ENCODE peak calls at places on chromosomes 11 and 22, in nine cellular contexts. S is small intestine, R is dorsolateral prefrontal cortex, B is choroid plexus epithelial cell, C is ovary, U is kidney, O is heart right ventricle, D is mucosa of descending colon, Z is astrocyte of the cerebellum. I is an unnamed sample.
A peak's percentile ranks its signal among the peaks of the same experiment; 100 is the strongest.

GRCh38 chr22:47034076-47034808 is 271.8 kb downstream of the TBC1D22A start:
- DNase-seq in S (no peak), R (no peak), B (no peak), C (peak; percentile 6), U (peak; percentile 46), O (no peak), D (no peak), Z (no peak), I (no peak)

GRCh38 chr11:92735039-92735438 is 234.4 kb upstream of the MTNR1B start:
- DNase-seq in S (no peak), R (no peak), B (peak; percentile 5), C (no peak), U (no peak), O (no peak), D (no peak), Z (no peak), I (no peak)

GRCh38 chr11:105923814-105924213 is 98.2 kb downstream of the MSANTD4 start:
- DNase-seq in S (no peak), R (no peak), B (peak; percentile 70), C (no peak), U (no peak), O (no peak), D (no peak), Z (peak; percentile 77), I (no peak)

GRCh38 chr22:36334838-36335603 is 52.7 kb downstream of the MYH9 start:
- DNase-seq in S (no peak), R (peak; percentile 80), B (peak; percentile 75), C (no peak), U (no peak), O (no peak), D (no peak), Z (no peak), I (no peak)

GRCh38 chr22:20102203-20102780 is 13.6 kb upstream of the RANBP1 start:
- DNase-seq in S (no peak), R (no peak), B (no peak), C (peak; percentile 4), U (peak; percentile 28), O (no peak), D (no peak), Z (no peak), I (no peak)

GRCh38 chr22:38176170-38176741 is 5.4 kb downstream of the PLA2G6 start:
- DNase-seq in S (no peak), R (no peak), B (peak; percentile 92), C (peak; percentile 59), U (peak; percentile 92), O (peak; percentile 88), D (peak; percentile 55), Z (peak; percentile 64), I (no peak)

GRCh38 chr11:126476977-126477376 is 121.5 kb downstream of the ST3GAL4 start:
- DNase-seq in S (no peak), R (no peak), B (no peak), C (no peak), U (no peak), O (no peak), D (no peak), Z (no peak), I (no peak)

GRCh38 chr11:95536049-95536448 is 253.5 kb downstream of the FAM76B start:
- DNase-seq in S (no peak), R (no peak), B (no peak), C (no peak), U (no peak), O (no peak), D (no peak), Z (peak; percentile 43), I (no peak)

GRCh38 chr22:32583921-32584335 is 109.3 kb downstream of the FBXO7 start:
- DNase-seq in S (peak; percentile 6), R (no peak), B (peak; percentile 68), C (no peak), U (no peak), O (no peak), D (no peak), Z (no peak), I (no peak)

GRCh38 chr22:50677493-50678217 is 5.0 kb downstream of the SHANK3 start:
- DNase-seq in S (no peak), R (peak; percentile 25), B (no peak), C (no peak), U (no peak), O (no peak), D (no peak), Z (no peak), I (no peak)

DNA sequence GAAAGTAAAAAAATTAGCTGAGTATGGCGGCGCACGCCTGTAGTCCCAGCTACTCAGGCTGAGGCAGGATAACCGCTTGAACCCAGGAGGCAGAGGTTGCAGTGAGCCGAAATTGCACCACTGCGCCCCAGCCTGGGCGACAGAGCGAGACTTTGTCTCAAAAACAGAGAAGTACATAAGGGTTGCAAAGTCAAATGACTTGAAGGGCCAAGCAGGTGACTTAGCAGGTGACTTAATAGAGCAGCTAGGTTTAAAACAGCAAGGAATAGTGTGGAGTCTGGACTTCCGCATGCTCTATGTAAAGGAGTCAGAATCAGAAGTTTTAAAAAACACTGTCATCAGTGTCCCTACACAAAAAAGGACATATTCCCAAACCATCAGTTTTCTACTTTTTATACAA is 31.7 kb downstream of the EP300 start:
- DNase-seq in S (no peak), R (no peak), B (no peak), C (no peak), U (no peak), O (no peak), D (no peak), Z (no peak), I (no peak)
- H3K4me3 ChIP-seq in S (no peak overlapping the region), R (no peak overlapping the region), B (no peak overlapping the region), C (no peak overlapping the region), U (no peak overlapping the region), O (no peak overlapping the region), D (no peak overlapping the region), Z (no peak overlapping the region), I (no peak overlapping the region)

DNA sequence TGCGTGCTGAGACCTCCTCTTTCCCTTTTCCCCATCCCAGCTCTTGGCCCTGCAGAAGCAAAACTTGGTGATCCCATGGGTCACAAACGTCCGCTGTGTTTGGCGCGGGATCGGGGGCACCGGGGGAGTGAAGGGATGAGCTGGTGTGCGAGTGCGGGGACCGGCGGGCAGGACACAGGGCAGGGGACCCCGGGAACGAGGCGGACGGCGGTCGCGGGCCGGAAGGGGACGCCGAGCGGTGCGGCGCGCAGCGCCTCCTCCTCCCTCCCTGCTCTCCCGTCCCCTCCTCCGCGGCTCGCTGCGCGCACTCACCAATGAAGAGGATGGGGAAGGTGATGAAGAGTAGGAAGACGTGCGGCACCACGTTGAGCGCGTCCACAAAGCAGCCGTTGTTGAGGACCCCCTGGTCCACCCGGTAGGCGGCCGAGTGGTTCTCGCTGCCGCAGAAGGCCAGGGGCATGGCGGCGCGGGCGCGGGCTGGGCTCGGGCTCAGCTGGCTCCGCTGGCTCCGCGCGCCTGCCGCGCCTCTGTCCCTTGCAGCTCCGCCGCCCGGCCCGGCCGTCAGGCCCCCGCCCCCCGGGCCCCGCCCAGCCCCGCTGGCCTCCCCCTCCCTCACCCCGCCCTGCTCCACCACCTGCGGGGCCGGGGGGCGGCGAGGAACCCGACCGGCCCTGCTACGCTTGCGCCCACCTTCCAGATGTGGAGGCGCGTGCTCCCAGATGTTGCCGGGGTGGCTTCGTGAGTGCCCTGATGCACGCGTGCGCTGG is at the start of gene ABCC8:
- DNase-seq in S (no peak), R (peak; percentile 38), B (no peak), C (no peak), U (no peak), O (no peak), D (no peak), Z (no peak), I (no peak)
- H3K4me3 ChIP-seq in S (no peak within 1 kb of the TSS), R (peak within 1 kb of the TSS; percentile 61), B (no peak within 1 kb of the TSS), C (no peak within 1 kb of the TSS), U (peak within 1 kb of the TSS; percentile 40), O (peak within 1 kb of the TSS; percentile 39), D (no peak within 1 kb of the TSS), Z (no peak within 1 kb of the TSS), I (peak within 1 kb of the TSS; percentile 35)

GRCh38 chr11:65506770-65507485 is 8.1 kb downstream of the MALAT1 start:
- DNase-seq in S (peak; percentile 45), R (no peak), B (peak; percentile 94), C (peak; percentile 64), U (peak; percentile 65), O (no peak), D (peak; percentile 68), Z (no peak), I (peak; percentile 72)
- H3K4me3 ChIP-seq in S (no peak overlapping the region), R (peak overlapping the region; percentile 95), B (peak overlapping the region; percentile 80), C (peak overlapping the region; percentile 82), U (peak overlapping the region; percentile 93), O (peak overlapping the region; percentile 88), D (no peak overlapping the region), Z (peak overlapping the region; percentile 87), I (no peak overlapping the region)

DNA sequence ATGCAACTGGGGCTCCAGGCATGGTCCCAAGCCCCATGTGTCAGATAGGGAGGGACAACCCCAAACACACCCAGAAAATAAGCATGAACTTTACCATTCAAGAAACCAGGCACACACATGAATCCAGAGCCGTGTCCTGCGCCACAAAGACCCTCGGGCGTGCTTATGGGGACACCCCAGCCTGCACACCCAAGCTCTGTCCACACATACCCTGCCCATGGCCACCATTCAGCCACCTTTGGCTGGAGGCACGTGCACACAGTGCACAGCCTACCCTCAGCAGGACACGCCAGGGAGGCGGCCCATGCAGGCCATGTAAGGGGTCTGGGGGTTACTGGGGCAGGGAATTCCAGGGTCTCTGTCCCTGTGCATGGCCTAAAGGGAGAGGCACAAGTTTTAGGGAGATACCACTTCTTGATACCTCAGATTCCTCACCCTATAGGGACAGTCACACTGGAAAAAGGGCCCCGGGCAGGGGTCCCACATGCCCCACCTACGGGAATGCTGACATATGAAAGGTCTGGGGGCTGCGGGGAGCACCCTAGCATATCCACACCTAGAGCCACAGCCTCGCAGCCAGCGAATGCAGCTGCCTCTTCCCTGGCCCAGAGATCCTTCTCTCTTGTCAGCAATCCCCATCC is 20.6 kb downstream of the PACSIN2 start:
- DNase-seq in S (no peak), R (no peak), B (no peak), C (no peak), U (no peak), O (no peak), D (no peak), Z (no peak), I (peak; percentile 35)
- H3K4me3 ChIP-seq in S (no peak overlapping the region), R (no peak overlapping the region), B (no peak overlapping the region), C (no peak overlapping the region), U (no peak overlapping the region), O (no peak overlapping the region), D (no peak overlapping the region), Z (peak overlapping the region; percentile 6), I (peak overlapping the region; percentile 28)

GRCh38 chr11:3890806-3891205 is 35.3 kb downstream of the STIM1 start:
- DNase-seq in S (no peak), R (no peak), B (no peak), C (no peak), U (no peak), O (no peak), D (no peak), Z (no peak), I (no peak)
- H3K4me3 ChIP-seq in S (no peak overlapping the region), R (no peak overlapping the region), B (no peak overlapping the region), C (no peak overlapping the region), U (no peak overlapping the region), O (no peak overlapping the region), D (no peak overlapping the region), Z (no peak overlapping the region), I (no peak overlapping the region)

DNA sequence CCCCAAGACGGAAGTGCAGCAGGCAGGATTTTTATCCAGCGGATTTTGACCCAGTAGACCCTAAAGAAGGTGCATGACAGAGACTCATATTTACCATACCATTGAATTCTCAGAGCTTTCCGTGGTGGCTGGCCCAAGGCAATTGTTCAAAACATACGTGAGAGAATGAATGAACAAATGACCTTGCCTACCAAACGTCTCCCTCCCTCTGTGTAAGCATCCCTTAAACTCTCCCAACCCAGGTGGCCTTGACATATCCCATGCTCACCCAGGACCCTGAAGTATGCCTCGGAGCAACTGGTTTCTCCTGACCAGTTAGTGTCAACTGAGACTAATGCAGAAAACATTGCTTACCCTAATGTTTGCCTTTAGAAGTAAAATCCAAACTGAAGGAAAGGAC is 154.9 kb downstream of the TEAD1 start:
- DNase-seq in S (no peak), R (no peak), B (no peak), C (no peak), U (no peak), O (no peak), D (no peak), Z (no peak), I (no peak)
- H3K4me3 ChIP-seq in S (no peak overlapping the region), R (no peak overlapping the region), B (no peak overlapping the region), C (no peak overlapping the region), U (peak overlapping the region; percentile 26), O (no peak overlapping the region), D (no peak overlapping the region), Z (no peak overlapping the region), I (no peak overlapping the region)